ENCODE peak calls at places on chromosomes 5 and 9, in ten cellular contexts. M is body of pancreas; H is PC-3; T is mucosa of descending colon; D is stimulated activated naive CD8-positive, alpha-beta T cell treated with anti-CD3 and anti-CD28 coated beads, Interleukin-15, amount 100 ng/mL, for 72 hours; I is A549; E is stimulated activated CD4-positive, alpha-beta T cell treated with anti-CD3 and anti-CD28 coated beads, Interleukin-12 subunit alpha, Interleukin-12 subunit beta, amount 100 ng/mL, for 48 hours; K is activated T-cell treated with anti-CD3 and anti-CD28 coated beads, Interleukin-2, amount 50 U/mL, for 48 hours; R is stimulated activated CD8-positive, alpha-beta memory T cell treated with anti-CD3 and anti-CD28 coated beads, Interleukin-15, amount 100 ng/mL, for 4 hours; J is left lobe of liver. P is an unnamed sample.

GRCh38 chr9:95383198-95383673 is 65.7 kb upstream of the FANCC start:
- DNase-seq in M (no peak), H (peak; percentile 84), T (no peak), D (no peak), I (peak; percentile 80), E (no peak), K (no peak), R (no peak), J (no peak), P (no peak)

GRCh38 chr5:110916373-110917049 is 155.0 kb upstream of the TSLP start:
- DNase-seq in M (peak; percentile 23), H (peak; percentile 90), T (no peak), D (no peak), I (peak; percentile 2), E (no peak), K (no peak), R (no peak), J (no peak), P (no peak)

GRCh38 chr5:11182441-11183080 is 421.5 kb upstream of the DAP start:
- DNase-seq in M (peak; percentile 24), H (peak; percentile 80), T (no peak), D (no peak), I (peak; percentile 31), E (no peak), K (no peak), R (no peak), J (no peak), P (no peak)

GRCh38 chr9:88370346-88370745 is 17.9 kb upstream of the SPIN1 start:
- DNase-seq in M (no peak), H (no peak), T (no peak), D (no peak), I (no peak), E (no peak), K (no peak), R (no peak), J (no peak), P (no peak)

GRCh38 chr9:136239135-136239962 is 6.3 kb downstream of the QSOX2 start:
- DNase-seq in M (peak; percentile 44), H (no peak), T (no peak), D (no peak), I (no peak), E (no peak), K (no peak), R (no peak), J (no peak), P (no peak)

GRCh38 chr5:7540806-7541205 is 144.9 kb downstream of the ADCY2 start:
- DNase-seq in M (no peak), H (no peak), T (no peak), D (no peak), I (no peak), E (no peak), K (no peak), R (no peak), J (no peak), P (no peak)

GRCh38 chr9:110894731-110895130 is 143.5 kb downstream of the LPAR1 start:
- DNase-seq in M (no peak), H (no peak), T (no peak), D (no peak), I (no peak), E (no peak), K (no peak), R (no peak), J (no peak), P (no peak)

GRCh38 chr5:133993152-133993548 is 11.6 kb downstream of the VDAC1 start:
- DNase-seq in M (no peak), H (peak; percentile 82), T (no peak), D (no peak), I (no peak), E (no peak), K (no peak), R (no peak), J (no peak), P (no peak)

GRCh38 chr9:115900698-115901097 is 252.9 kb upstream of the PAPPA start:
- DNase-seq in M (no peak), H (no peak), T (no peak), D (no peak), I (no peak), E (no peak), K (no peak), R (no peak), J (no peak), P (no peak)

GRCh38 chr5:68762201-68762600 is 331.6 kb upstream of the SLC30A5 start:
- DNase-seq in M (no peak), H (peak; percentile 3), T (no peak), D (no peak), I (no peak), E (no peak), K (no peak), R (no peak), J (no peak), P (no peak)

GRCh38 chr9:133717113-133718031 is 20.8 kb downstream of the SARDH start:
- DNase-seq in M (no peak), H (no peak), T (no peak), D (no peak), I (no peak), E (no peak), K (no peak), R (no peak), J (no peak), P (no peak)

GRCh38 chr5:147234098-147234824 is 565 bp upstream of the STK32A start:
- DNase-seq in M (no peak), H (no peak), T (no peak), D (no peak), I (no peak), E (no peak), K (no peak), R (no peak), J (no peak), P (no peak)

GRCh38 chr9:106772523-106773290 is 90.3 kb upstream of the ZNF462 start:
- DNase-seq in M (no peak), H (no peak), T (no peak), D (no peak), I (no peak), E (no peak), K (no peak), R (no peak), J (no peak), P (no peak)

GRCh38 chr9:109556061-109556460 is 58.0 kb upstream of the PTPN3 start:
- DNase-seq in M (no peak), H (peak; percentile 25), T (no peak), D (no peak), I (no peak), E (no peak), K (no peak), R (no peak), J (no peak), P (no peak)

P was measured in osteocyte.